ENCODE peak calls at places on chromosome 10, in seven cellular contexts. N is naive thymus-derived CD4-positive, alpha-beta T cell; M is lower lobe of right lung; D is PC-3; Q is activated CD4-positive, alpha-beta T cell treated with anti-CD3 and anti-CD28 coated beads for 36 hours; J is omental fat pad; A is effector memory CD8-positive, alpha-beta T cell. P is an unnamed sample.

GRCh38 chr10:122331615-122332446 is 42.7 kb upstream of the PLEKHA1 start:
- ATAC-seq in N (no peak), M (no peak), D (no peak), Q (no peak), J (no peak), A (no peak), P (no peak)

GRCh38 chr10:95756796-95757657 is 1.1 kb downstream of the ENTPD1 start:
- ATAC-seq in N (no peak), M (no peak), D (no peak), Q (no peak), J (no peak), A (no peak), P (no peak)

GRCh38 chr10:93334901-93335312 is 147.2 kb downstream of the MYOF start:
- ATAC-seq in N (no peak), M (peak; percentile 66), D (peak; percentile 96), Q (no peak), J (no peak), A (no peak), P (peak; percentile 97)

GRCh38 chr10:282294-283139 is 147.3 kb downstream of the ZMYND11 start:
- ATAC-seq in N (no peak), M (no peak), D (no peak), Q (peak; percentile 27), J (no peak), A (no peak), P (no peak)

GRCh38 chr10:72379062-72379461 is 24.3 kb upstream of the DNAJB12 start:
- ATAC-seq in N (no peak), M (no peak), D (no peak), Q (no peak), J (no peak), A (no peak), P (no peak)

GRCh38 chr10:31508882-31509281 is 189.9 kb downstream of the ZEB1 start:
- ATAC-seq in N (no peak), M (no peak), D (no peak), Q (no peak), J (no peak), A (no peak), P (no peak)

GRCh38 chr10:88756660-88757059 is 3.2 kb upstream of the LIPN start:
- ATAC-seq in N (no peak), M (no peak), D (no peak), Q (no peak), J (no peak), A (no peak), P (no peak)

GRCh38 chr10:47233631-47234030 is 66.4 kb upstream of the GDF10 start:
- ATAC-seq in N (no peak), M (no peak), D (no peak), Q (no peak), J (no peak), A (no peak), P (no peak)

GRCh38 chr10:105691811-105692210 is 1050.7 kb downstream of the SORCS3 start:
- ATAC-seq in N (no peak), M (no peak), D (no peak), Q (no peak), J (no peak), A (no peak), P (no peak)